ENCODE peak calls at places on chromosomes 11 and 22, in four cellular contexts. One of them, this sample, is unnamed.

GRCh38 chr11:66039765-66040164 is 9.2 kb downstream of the GAL3ST3 start:
- DNase-seq in IMR-90: no peak
- DNase-seq in K562: no peak
- DNase-seq in GM12878: no peak
- DNase-seq in this sample: no peak

GRCh38 chr22:49975543-49976389 is 15.2 kb downstream of the PIM3 start:
- DNase-seq in GM12878: no peak
- DNase-seq in IMR-90: no peak
- DNase-seq in K562: peak
- DNase-seq in this sample: no peak

GRCh38 chr11:74870485-74870884 is 78.4 kb downstream of the XRRA1 start:
- DNase-seq in K562: peak
- DNase-seq in IMR-90: peak
- DNase-seq in GM12878: no peak
- DNase-seq in this sample: peak

GRCh38 chr11:20563871-20564270 is 35.5 kb upstream of the SLC6A5 start:
- DNase-seq in IMR-90: no peak
- DNase-seq in K562: no peak
- DNase-seq in GM12878: no peak
- DNase-seq in this sample: no peak

GRCh38 chr11:61700221-61700620 is 20.0 kb downstream of the DAGLA start:
- DNase-seq in GM12878: no peak
- DNase-seq in IMR-90: peak
- DNase-seq in K562: peak
- DNase-seq in this sample: no peak

GRCh38 chr11:134313379-134313778 is 18.4 kb upstream of the GLB1L2 start:
- DNase-seq in K562: no peak
- DNase-seq in IMR-90: no peak
- DNase-seq in GM12878: no peak
- DNase-seq in this sample: no peak

GRCh38 chr11:91265946-91266345 is 958.7 kb upstream of the FAT3 start:
- DNase-seq in IMR-90: no peak
- DNase-seq in GM12878: no peak
- DNase-seq in K562: no peak
- DNase-seq in this sample: no peak

GRCh38 chr11:110098645-110099044 is 5.5 kb downstream of the ZC3H12C start:
- DNase-seq in GM12878: no peak
- DNase-seq in K562: no peak
- DNase-seq in IMR-90: peak
- DNase-seq in this sample: peak

GRCh38 chr11:3003396-3004231 is 11.5 kb upstream of the NAP1L4 start:
- DNase-seq in IMR-90: no peak
- DNase-seq in K562: no peak
- DNase-seq in GM12878: no peak
- DNase-seq in this sample: no peak

GRCh38 chr11:129141748-129142475 is 50.2 kb downstream of the ARHGAP32 start:
- DNase-seq in K562: no peak
- DNase-seq in IMR-90: no peak
- DNase-seq in GM12878: no peak
- DNase-seq in this sample: peak

GRCh38 chr22:33044059-33044458 is 14.1 kb downstream of the SYN3 start:
- DNase-seq in K562: no peak
- DNase-seq in IMR-90: no peak
- DNase-seq in GM12878: no peak
- DNase-seq in this sample: no peak

GRCh38 chr22:38766076-38766777 is 10.4 kb upstream of the SUN2 start:
- DNase-seq in K562: peak
- DNase-seq in IMR-90: peak
- DNase-seq in GM12878: no peak
- DNase-seq in this sample: peak

GRCh38 chr11:84628871-84629625 is 998.1 kb downstream of the DLG2 start:
- DNase-seq in IMR-90: no peak
- DNase-seq in GM12878: no peak
- DNase-seq in K562: no peak
- DNase-seq in this sample: no peak

GRCh38 chr22:32564170-32565001 is 89.8 kb downstream of the FBXO7 start:
- DNase-seq in IMR-90: peak
- DNase-seq in GM12878: no peak
- DNase-seq in K562: no peak
- DNase-seq in this sample: no peak

GRCh38 chr11:118623291-118623655 is 15.9 kb downstream of the PHLDB1 start:
- DNase-seq in K562: no peak
- DNase-seq in GM12878: no peak
- DNase-seq in IMR-90: peak
- DNase-seq in this sample: peak

GRCh38 chr11:75328426-75329277 is 22.8 kb downstream of the ARRB1 start:
- DNase-seq in GM12878: peak
- DNase-seq in K562: peak
- DNase-seq in IMR-90: peak
- DNase-seq in this sample: peak

GRCh38 chr11:20964985-20965384 is 295.6 kb downstream of the NELL1 start:
- DNase-seq in GM12878: no peak
- DNase-seq in K562: no peak
- DNase-seq in IMR-90: no peak
- DNase-seq in this sample: no peak

GRCh38 chr11:118660646-118661424 is 18.6 kb downstream of the TREH start:
- DNase-seq in IMR-90: no peak
- DNase-seq in GM12878: no peak
- DNase-seq in K562: no peak
- DNase-seq in this sample: no peak

GRCh38 chr22:19503869-19504268 is 20.3 kb downstream of the CLDN5 start:
- DNase-seq in IMR-90: no peak
- DNase-seq in K562: peak
- DNase-seq in GM12878: no peak
- DNase-seq in this sample: no peak

GRCh38 chr11:125069796-125070195 is 6.7 kb downstream of the SLC37A2 start:
- DNase-seq in K562: no peak
- DNase-seq in IMR-90: peak
- DNase-seq in GM12878: no peak
- DNase-seq in this sample: no peak

GRCh38 chr11:48109046-48109666 is 107.5 kb upstream of the OR4B1 start:
- DNase-seq in GM12878: no peak
- DNase-seq in IMR-90: peak
- DNase-seq in K562: peak
- DNase-seq in this sample: peak

GRCh38 chr11:134391170-134391569 is 20.9 kb downstream of the B3GAT1 start:
- DNase-seq in K562: peak
- DNase-seq in GM12878: no peak
- DNase-seq in IMR-90: no peak
- DNase-seq in this sample: no peak

GRCh38 chr11:118236170-118236569 is 11.4 kb upstream of the JAML start:
- DNase-seq in K562: no peak
- DNase-seq in IMR-90: no peak
- DNase-seq in GM12878: no peak
- DNase-seq in this sample: no peak

GRCh38 chr11:106398396-106399074 is 321.1 kb downstream of the AASDHPPT start:
- DNase-seq in IMR-90: peak
- DNase-seq in GM12878: no peak
- DNase-seq in K562: no peak
- DNase-seq in this sample: no peak

GRCh38 chr11:93199616-93200015 is 1.8 kb upstream of the SLC36A4 start:
- DNase-seq in IMR-90: no peak
- DNase-seq in K562: no peak
- DNase-seq in GM12878: no peak
- DNase-seq in this sample: no peak

GRCh38 chr22:33952776-33953175 is 32.5 kb upstream of the LARGE1 start:
- DNase-seq in K562: no peak
- DNase-seq in GM12878: no peak
- DNase-seq in IMR-90: no peak
- DNase-seq in this sample: no peak

GRCh38 chr11:82675838-82676237 is 57.8 kb downstream of the FAM181B start:
- DNase-seq in IMR-90: no peak
- DNase-seq in GM12878: no peak
- DNase-seq in K562: no peak
- DNase-seq in this sample: no peak

GRCh38 chr22:36715647-36716046 is 12.1 kb upstream of the CACNG2 start:
- DNase-seq in K562: no peak
- DNase-seq in GM12878: no peak
- DNase-seq in IMR-90: no peak
- DNase-seq in this sample: no peak

DNA sequence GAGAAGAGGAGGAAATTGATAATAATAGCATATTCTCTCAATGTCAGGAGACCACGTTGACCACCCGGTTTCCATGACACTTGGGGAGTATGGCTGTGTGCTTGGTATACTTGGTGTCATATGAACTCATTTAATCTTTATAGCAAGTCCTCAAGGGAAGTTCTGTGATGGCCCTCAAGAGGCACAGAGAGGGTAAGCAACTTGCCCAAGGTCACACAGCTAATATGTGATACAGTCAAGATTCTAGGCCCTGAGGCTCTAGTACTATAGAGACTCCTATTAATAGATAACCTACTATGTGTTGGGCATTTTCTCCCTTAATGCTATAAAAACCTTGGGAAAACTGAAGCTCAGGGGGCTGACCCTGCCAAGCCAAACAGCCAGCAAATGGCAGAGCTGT is 10.6 kb upstream of the CACNG2 start:
- DNase-seq in IMR-90: no peak
- DNase-seq in GM12878: no peak
- DNase-seq in K562: no peak
- DNase-seq in this sample: no peak
- TF ChIP-seq FOS in IMR-90: no peak
- TF ChIP-seq FOS in GM12878: no peak
- TF ChIP-seq FOS in K562: no peak
- TF ChIP-seq FOS in this sample: no peak

GRCh38 chr11:1055990-1056771 is 18.5 kb upstream of the MUC2 start:
- DNase-seq in K562: no peak
- DNase-seq in IMR-90: no peak
- DNase-seq in GM12878: no peak
- DNase-seq in this sample: no peak

GRCh38 chr11:1052133-1053011 is 15.9 kb upstream of the MUC6 start:
- DNase-seq in GM12878: no peak
- DNase-seq in K562: no peak
- DNase-seq in IMR-90: no peak
- DNase-seq in this sample: no peak

GRCh38 chr11:1053121-1053901 is 16.8 kb upstream of the MUC6 start:
- DNase-seq in GM12878: no peak
- DNase-seq in K562: peak
- DNase-seq in IMR-90: no peak
- DNase-seq in this sample: no peak

GRCh38 chr11:1055109-1055703 is 18.7 kb upstream of the MUC6 start:
- DNase-seq in GM12878: no peak
- DNase-seq in K562: no peak
- DNase-seq in IMR-90: no peak
- DNase-seq in this sample: no peak

DNA sequence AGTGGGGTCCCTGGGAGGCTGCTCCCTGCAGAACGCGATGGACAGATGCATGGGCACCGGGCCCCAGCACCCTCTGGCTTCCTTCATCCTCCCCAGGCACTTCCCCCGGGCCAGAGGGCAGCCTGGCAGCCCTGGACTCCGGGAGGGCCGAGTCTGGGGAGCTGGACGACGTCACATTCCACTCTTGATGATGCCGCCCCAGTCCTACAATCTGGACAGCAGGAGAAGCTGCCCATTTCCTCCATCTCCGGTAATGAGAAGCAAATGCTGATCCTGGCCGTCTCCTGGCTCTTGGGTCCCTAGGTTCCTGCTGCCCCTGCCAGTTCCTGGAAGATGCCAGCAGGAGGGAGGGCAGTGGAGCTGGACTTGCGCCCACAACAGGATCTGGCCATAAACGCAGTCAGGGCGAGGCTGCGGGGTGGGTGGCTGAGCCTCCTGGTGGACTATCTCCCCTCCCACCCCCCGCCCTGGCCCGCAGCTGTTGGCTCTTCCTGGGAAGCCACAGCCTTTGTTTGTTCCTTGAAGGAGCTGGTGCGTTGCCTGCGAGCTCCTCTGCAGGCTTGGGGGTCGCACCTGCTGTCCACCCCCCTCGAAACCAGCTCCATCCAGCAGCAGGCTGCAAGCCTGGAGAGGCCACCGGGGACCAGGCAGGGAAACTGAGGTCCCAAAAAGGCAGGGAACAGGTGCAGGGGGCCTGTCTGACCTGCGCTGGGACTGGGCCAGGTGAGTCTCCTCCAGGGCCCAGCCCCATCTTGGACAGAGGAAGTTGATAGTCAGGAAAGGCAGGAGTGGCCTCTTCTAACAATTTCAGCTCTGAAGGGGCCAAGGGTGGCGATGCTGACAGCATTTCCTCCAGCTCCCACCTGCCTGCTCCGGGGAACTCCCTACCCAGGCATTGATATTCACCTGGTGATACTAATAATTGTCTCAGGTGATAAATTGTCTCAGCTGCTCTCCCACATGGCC is 17.9 kb upstream of the MUC6 start:
- DNase-seq in K562: no peak
- DNase-seq in GM12878: no peak
- DNase-seq in IMR-90: no peak
- DNase-seq in this sample: peak
- TF ChIP-seq POLR2A in K562: no peak
- TF ChIP-seq POLR2A in GM12878: no peak
- TF ChIP-seq POLR2A in IMR-90: no peak
- TF ChIP-seq POLR2A in this sample: no peak

GRCh38 chr11:1831338-1832180 is 3.2 kb upstream of the SYT8 start:
- DNase-seq in K562: no peak
- DNase-seq in IMR-90: no peak
- DNase-seq in GM12878: no peak
- DNase-seq in this sample: no peak
- H3K4me3 ChIP-seq in K562: no peak
- H3K4me3 ChIP-seq in IMR-90: no peak
- H3K4me3 ChIP-seq in GM12878: no peak
- H3K4me3 ChIP-seq in this sample: no peak

DNA sequence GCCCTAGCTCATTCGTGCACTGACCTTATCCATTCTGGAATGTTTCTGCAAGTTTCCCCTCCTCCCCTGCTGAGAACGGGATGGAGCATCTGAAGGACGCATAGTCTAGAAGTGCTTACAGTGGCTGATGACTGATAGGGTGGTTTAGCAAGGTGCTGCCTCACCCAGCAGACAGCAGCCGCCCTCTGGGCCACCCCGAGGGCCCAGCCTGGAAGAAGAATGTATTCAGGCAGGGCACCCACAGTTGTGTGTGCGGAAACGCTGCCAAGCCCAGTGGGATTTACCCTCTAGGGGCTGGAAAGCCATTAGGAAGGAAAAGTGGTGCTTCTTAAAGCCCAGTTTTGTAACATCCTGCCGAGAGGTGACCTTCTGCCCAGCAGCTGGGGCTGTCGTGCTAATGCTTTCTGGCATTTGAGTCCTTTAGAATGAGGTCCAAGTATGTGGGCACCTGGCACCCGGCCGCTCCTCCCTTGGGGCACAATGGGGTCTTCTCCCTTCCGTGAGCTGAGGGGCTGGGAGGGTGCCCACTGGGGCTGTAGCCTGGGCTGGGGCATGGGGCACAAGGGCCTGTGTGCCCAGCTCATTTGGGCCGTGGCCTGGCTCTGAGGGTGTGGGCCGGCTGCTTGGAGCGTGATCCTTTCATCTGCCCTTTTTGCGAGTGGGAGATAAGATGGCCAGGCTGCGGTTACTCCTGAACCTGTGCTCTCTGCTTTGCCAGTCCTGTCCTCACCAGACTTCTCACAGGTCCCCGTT is 14.4 kb downstream of the FBLN1 start:
- DNase-seq in K562: no peak
- DNase-seq in GM12878: no peak
- DNase-seq in IMR-90: peak
- DNase-seq in this sample: no peak
- TF ChIP-seq FOS in K562: no peak
- TF ChIP-seq FOS in GM12878: no peak
- TF ChIP-seq FOS in IMR-90: no peak
- TF ChIP-seq FOS in this sample: no peak

This sample was measured in endothelial cell of umbilical vein.